ENCODE peak calls at places on chromosomes 3 and 15, in ten cellular contexts. S, A, Y, Q, G, N, P, F, X and C are unnamed samples.
A peak's percentile ranks its signal among the peaks of the same experiment; 100 is the strongest.

GRCh38 chr3:16801698-16802097 is 83.1 kb upstream of the PLCL2 start:
- DNase-seq in P (no peak), F (no peak), Q (no peak), G (no peak), N (no peak), Y (no peak), A (no peak), X (no peak), S (no peak), C (no peak)

GRCh38 chr15:64461577-64462162 is 1.3 kb downstream of the ZNF609 start:
- DNase-seq in A (no peak), P (no peak), F (peak; percentile 56), Y (no peak), N (peak; percentile 13), Q (peak; percentile 35), G (no peak), X (peak; percentile 49), S (no peak), C (no peak)

GRCh38 chr3:116000315-116000714 is 377.0 kb downstream of the GAP43 start:
- DNase-seq in Q (peak; percentile 49), N (no peak), Y (no peak), A (no peak), F (no peak), P (no peak), G (peak; percentile 18), S (no peak), X (peak; percentile 32), C (no peak)

GRCh38 chr3:166889241-166889640 is 490.9 kb downstream of the ZBBX start:
- DNase-seq in Y (no peak), G (no peak), X (no peak), S (no peak), F (no peak), N (no peak), P (no peak), A (no peak), Q (no peak), C (no peak)

GRCh38 chr15:42409011-42409410 is 49.7 kb downstream of the CAPN3 start:
- DNase-seq in X (no peak), S (no peak), Y (no peak), A (no peak), G (no peak), F (no peak), P (no peak), N (no peak), Q (no peak), C (no peak)

GRCh38 chr3:14525685-14526631 is 14.2 kb downstream of the GRIP2 start:
- DNase-seq in G (peak; percentile 40), N (no peak), X (no peak), P (peak; percentile 66), A (no peak), S (no peak), Y (no peak), Q (peak; percentile 49), F (no peak), C (no peak)

GRCh38 chr3:109731639-109732473 is 394.5 kb upstream of the DPPA4 start:
- DNase-seq in X (peak; percentile 24), Q (no peak), Y (no peak), P (no peak), A (no peak), N (peak; percentile 53), F (peak; percentile 74), S (no peak), G (peak; percentile 51), C (no peak)

GRCh38 chr3:9135930-9136525 is 113.4 kb downstream of the SRGAP3 start:
- DNase-seq in X (peak; percentile 21), P (no peak), F (peak; percentile 80), A (no peak), N (no peak), Y (peak; percentile 25), Q (peak; percentile 81), G (no peak), S (peak; percentile 23), C (no peak)

GRCh38 chr15:59283717-59284336 is 77.2 kb downstream of the LDHAL6B start:
- DNase-seq in Q (peak; percentile 87), A (peak; percentile 97), G (no peak), Y (no peak), S (no peak), X (no peak), F (no peak), N (peak; percentile 39), P (no peak), C (no peak)

GRCh38 chr15:38625886-38626285 is 61.3 kb upstream of the RASGRP1 start:
- DNase-seq in G (no peak), F (no peak), A (no peak), S (no peak), X (no peak), N (no peak), P (no peak), Q (no peak), Y (no peak), C (no peak)

GRCh38 chr3:43005253-43005652 is 26.1 kb downstream of the GASK1A start:
- DNase-seq in F (no peak), P (no peak), S (no peak), Y (no peak), N (no peak), A (no peak), Q (no peak), G (no peak), X (no peak), C (no peak)

GRCh38 chr15:64067564-64068030 is 21.3 kb upstream of the DAPK2 start:
- DNase-seq in P (peak; percentile 73), Y (peak; percentile 19), F (peak; percentile 89), Q (no peak), S (peak; percentile 46), A (no peak), N (peak; percentile 57), G (peak; percentile 69), X (peak; percentile 67), C (no peak)

GRCh38 chr3:53255360-53255774 is 455 bp downstream of the TKT start:
- DNase-seq in F (no peak), G (no peak), A (no peak), X (no peak), Q (peak; percentile 83), S (no peak), N (no peak), Y (peak; percentile 42), P (no peak), C (no peak)

GRCh38 chr3:22685598-22685997 is 517.5 kb upstream of the UBE2E2 start:
- DNase-seq in Y (no peak), G (no peak), S (no peak), N (no peak), F (peak; percentile 45), Q (no peak), X (no peak), A (no peak), P (no peak), C (no peak)

GRCh38 chr3:9916734-9917680 is at the start of gene IL17RC:
- DNase-seq in N (peak; percentile 95), A (peak; percentile 86), G (peak; percentile 91), F (peak; percentile 91), Y (peak; percentile 83), S (peak; percentile 88), P (peak; percentile 96), X (peak; percentile 94), Q (peak; percentile 95), C (no peak)

GRCh38 chr15:43954181-43954621 is 127.4 kb downstream of the WDR76 start:
- DNase-seq in Y (no peak), Q (no peak), X (no peak), A (no peak), F (no peak), G (no peak), S (no peak), N (no peak), P (no peak), C (no peak)

GRCh38 chr15:53202876-53203275 is 412.7 kb upstream of the ONECUT1 start:
- DNase-seq in A (no peak), G (no peak), S (no peak), N (no peak), Q (no peak), Y (no peak), P (no peak), X (no peak), F (peak; percentile 16), C (no peak)
- H3K4me1 ChIP-seq in A (no peaks in the 10 kb centered on the region), G (no peaks in the 10 kb centered on the region), S (peaks cover 21% of the 10 kb centered on the region), N (no peaks in the 10 kb centered on the region), Q (no peaks in the 10 kb centered on the region), Y (no peaks in the 10 kb centered on the region), P (no peaks in the 10 kb centered on the region), X (no peaks in the 10 kb centered on the region), F (no peaks in the 10 kb centered on the region), C (no peaks in the 10 kb centered on the region)

GRCh38 chr3:168807426-168807825 is 711.7 kb upstream of the GOLIM4 start:
- DNase-seq in G (no peak), Q (no peak), Y (no peak), F (peak; percentile 66), S (no peak), N (no peak), P (no peak), X (no peak), A (no peak), C (no peak)

GRCh38 chr3:168813261-168813660 is 717.5 kb upstream of the GOLIM4 start:
- DNase-seq in S (no peak), A (no peak), Q (no peak), P (no peak), Y (no peak), X (no peak), F (no peak), N (no peak), G (no peak), C (no peak)

GRCh38 chr3:168817177-168817576 is 721.5 kb upstream of the GOLIM4 start:
- DNase-seq in Y (no peak), X (no peak), S (no peak), Q (no peak), A (no peak), G (no peak), P (no peak), N (no peak), F (no peak), C (no peak)

DNA sequence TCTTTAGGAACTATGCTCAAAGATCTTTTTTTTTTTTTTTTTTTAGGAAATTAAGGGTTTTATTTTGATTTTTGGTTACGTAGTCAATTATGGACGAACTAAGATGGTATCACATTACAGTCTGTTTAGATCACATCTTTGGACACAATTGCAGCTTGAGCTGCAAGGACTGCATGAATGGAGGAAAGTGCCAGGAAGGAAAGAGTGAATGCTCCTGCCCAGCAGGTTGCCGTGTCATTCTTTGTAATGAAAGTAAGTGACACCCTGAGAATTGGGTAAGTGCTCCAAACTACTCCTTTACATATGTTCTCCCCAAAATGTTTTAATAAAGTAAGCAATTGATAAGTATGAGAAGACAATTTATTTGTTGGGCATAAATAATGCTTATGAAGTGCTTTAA is 716.5 kb upstream of the GOLIM4 start:
- DNase-seq in A (peak; percentile 31), N (no peak), P (no peak), F (peak; percentile 82), S (no peak), X (no peak), G (no peak), Q (no peak), Y (no peak), C (no peak)
- H3K27ac ChIP-seq in A (no peak overlapping the region), N (no peak overlapping the region), P (no peak overlapping the region), F (peak overlapping the region; percentile 42), S (no peak overlapping the region), X (no peak overlapping the region), G (no peak overlapping the region), Q (no peak overlapping the region), Y (no peak overlapping the region), C (no peak overlapping the region)

GRCh38 chr15:34059946-34060345 is 20.9 kb upstream of the AVEN start:
- DNase-seq in A (no peak), Y (no peak), X (no peak), S (no peak), P (no peak), G (no peak), N (no peak), Q (no peak), F (no peak), C (no peak)
- TF ChIP-seq CTCF in A (no peak), Y (no peak), X (no peak), S (no peak), P (no peak), G (no peak), N (no peak), Q (no peak), F (no peak), C (no peak)

GRCh38 chr3:71579301-71579933 is 4.1 kb downstream of the FOXP1 start:
- DNase-seq in Y (no peak), P (no peak), Q (no peak), S (no peak), X (no peak), A (no peak), F (no peak), G (no peak), N (no peak), C (no peak)
- H3K4me1 ChIP-seq in Y (peaks cover 25% of the 10 kb centered on the region), P (peaks cover 34% of the 10 kb centered on the region), Q (peaks cover 2% of the 10 kb centered on the region), S (peaks cover 42% of the 10 kb centered on the region), X (peaks cover 4% of the 10 kb centered on the region), A (peaks cover 40% of the 10 kb centered on the region), F (peaks cover 16% of the 10 kb centered on the region), G (peaks cover 2% of the 10 kb centered on the region), N (no peaks in the 10 kb centered on the region), C (peaks cover 65% of the 10 kb centered on the region)